ENCODE peak calls at places on chromosome 12, in six cellular contexts. W, G, U, Y, O and J are unnamed samples.

GRCh38 chr12:124493809-124494750 is 73.3 kb downstream of the NCOR2 start:
- DNase-seq in W (no peak), G (no peak), U (no peak), Y (no peak), O (no peak), J (no peak)

GRCh38 chr12:125180144-125180543 is 114.9 kb downstream of the AACS start:
- DNase-seq in O (no peak), Y (no peak), G (no peak), U (no peak), W (no peak), J (no peak)

GRCh38 chr12:88108021-88108420 is 33.9 kb downstream of the CEP290 start:
- DNase-seq in O (peak; percentile 78), U (no peak), G (no peak), Y (no peak), W (no peak), J (no peak)

GRCh38 chr12:100254876-100255275 is 12.0 kb downstream of the DEPDC4 start:
- DNase-seq in W (no peak), U (no peak), O (peak; percentile 19), Y (no peak), G (no peak), J (no peak)

GRCh38 chr12:18907793-18908580 is 170.1 kb downstream of the CAPZA3 start:
- DNase-seq in U (no peak), O (no peak), Y (no peak), G (no peak), W (no peak), J (no peak)

GRCh38 chr12:15701721-15702156 is 87.4 kb downstream of the EPS8 start:
- DNase-seq in O (peak; percentile 75), Y (peak; percentile 74), U (no peak), G (no peak), W (no peak), J (no peak)

GRCh38 chr12:8544295-8544694 is 3.6 kb upstream of the CLEC4E start:
- DNase-seq in G (peak; percentile 44), Y (peak; percentile 4), O (peak; percentile 75), W (peak; percentile 54), U (peak; percentile 80), J (peak; percentile 83)

GRCh38 chr12:57450057-57450456 is 5.0 kb upstream of the INHBE start:
- DNase-seq in O (no peak), Y (no peak), U (no peak), G (no peak), W (no peak), J (no peak)

GRCh38 chr12:55935742-55936151 is 4.8 kb downstream of the DGKA start:
- DNase-seq in G (peak; percentile 67), U (no peak), Y (no peak), O (no peak), W (peak; percentile 17), J (peak; percentile 75)

GRCh38 chr12:81207173-81207572 is 129.3 kb downstream of the ACSS3 start:
- DNase-seq in U (no peak), O (no peak), W (no peak), G (no peak), Y (no peak), J (no peak)

GRCh38 chr12:2322554-2323120 is 269.9 kb downstream of the CACNA1C start:
- DNase-seq in O (no peak), Y (no peak), W (no peak), U (peak; percentile 69), G (no peak), J (no peak)

GRCh38 chr12:106601031-106601430 is 18.2 kb downstream of the RFX4 start:
- DNase-seq in Y (no peak), O (no peak), U (no peak), W (no peak), G (no peak), J (no peak)

GRCh38 chr12:67515679-67516363 is 132.7 kb upstream of the DYRK2 start:
- DNase-seq in U (no peak), W (peak; percentile 24), G (no peak), Y (no peak), O (no peak), J (no peak)